ENCODE peak calls at places on chromosome 4, in seven cellular contexts. One of them, this sample, is unnamed.

GRCh38 chr4:123546123-123546654 is 149.6 kb downstream of the SPRY1 start:
- DNase-seq in IMR-90: no peak
- DNase-seq in adipocyte: no peak
- DNase-seq in GM23248: no peak
- DNase-seq in psoas muscle: no peak
- DNase-seq in breast epithelium: no peak
- DNase-seq in heart right ventricle: no peak
- DNase-seq in this sample: no peak

GRCh38 chr4:48945981-48946380 is 39.4 kb upstream of the OCIAD2 start:
- DNase-seq in IMR-90: no peak
- DNase-seq in adipocyte: no peak
- DNase-seq in GM23248: no peak
- DNase-seq in psoas muscle: no peak
- DNase-seq in breast epithelium: no peak
- DNase-seq in heart right ventricle: no peak
- DNase-seq in this sample: no peak

GRCh38 chr4:40276541-40276940 is 58.6 kb upstream of the CHRNA9 start:
- DNase-seq in IMR-90: no peak
- DNase-seq in adipocyte: no peak
- DNase-seq in GM23248: no peak
- DNase-seq in psoas muscle: no peak
- DNase-seq in breast epithelium: no peak
- DNase-seq in heart right ventricle: no peak
- DNase-seq in this sample: no peak

GRCh38 chr4:132614682-132615081 is 534.4 kb upstream of the PCDH10 start:
- DNase-seq in IMR-90: peak; percentile 5
- DNase-seq in adipocyte: peak; percentile 60
- DNase-seq in GM23248: peak; percentile 19
- DNase-seq in psoas muscle: no peak
- DNase-seq in breast epithelium: no peak
- DNase-seq in heart right ventricle: no peak
- DNase-seq in this sample: no peak

GRCh38 chr4:82998898-82999297 is 11.7 kb downstream of the LIN54 start:
- DNase-seq in IMR-90: no peak
- DNase-seq in adipocyte: no peak
- DNase-seq in GM23248: no peak
- DNase-seq in psoas muscle: no peak
- DNase-seq in breast epithelium: no peak
- DNase-seq in heart right ventricle: no peak
- DNase-seq in this sample: no peak

GRCh38 chr4:88991746-88992145 is 65.2 kb downstream of the FAM13A start:
- DNase-seq in IMR-90: peak; percentile 54
- DNase-seq in adipocyte: no peak
- DNase-seq in GM23248: peak; percentile 7
- DNase-seq in psoas muscle: no peak
- DNase-seq in breast epithelium: no peak
- DNase-seq in heart right ventricle: no peak
- DNase-seq in this sample: no peak

GRCh38 chr4:15436515-15436914 is 8.7 kb downstream of the C1QTNF7 start:
- DNase-seq in IMR-90: peak; percentile 71
- DNase-seq in adipocyte: peak; percentile 88
- DNase-seq in GM23248: peak; percentile 22
- DNase-seq in psoas muscle: no peak
- DNase-seq in breast epithelium: no peak
- DNase-seq in heart right ventricle: no peak
- DNase-seq in this sample: no peak

GRCh38 chr4:173332021-173332487 is 2.1 kb downstream of the HMGB2 start:
- DNase-seq in IMR-90: peak; percentile 16
- DNase-seq in adipocyte: peak; percentile 37
- DNase-seq in GM23248: peak; percentile 38
- DNase-seq in psoas muscle: no peak
- DNase-seq in breast epithelium: no peak
- DNase-seq in heart right ventricle: no peak
- DNase-seq in this sample: no peak

GRCh38 chr4:183337349-183337748 is 15.1 kb upstream of the CLDN24 start:
- DNase-seq in IMR-90: no peak
- DNase-seq in adipocyte: no peak
- DNase-seq in GM23248: no peak
- DNase-seq in psoas muscle: no peak
- DNase-seq in breast epithelium: no peak
- DNase-seq in heart right ventricle: no peak
- DNase-seq in this sample: no peak

GRCh38 chr4:144868309-144868708 is 222.4 kb downstream of the HHIP start:
- DNase-seq in IMR-90: no peak
- DNase-seq in adipocyte: no peak
- DNase-seq in GM23248: no peak
- DNase-seq in psoas muscle: no peak
- DNase-seq in breast epithelium: no peak
- DNase-seq in heart right ventricle: no peak
- DNase-seq in this sample: no peak

GRCh38 chr4:43330288-43330687 is 437.8 kb downstream of the GRXCR1 start:
- DNase-seq in IMR-90: peak; percentile 75
- DNase-seq in adipocyte: no peak
- DNase-seq in GM23248: peak; percentile 85
- DNase-seq in psoas muscle: no peak
- DNase-seq in breast epithelium: no peak
- DNase-seq in heart right ventricle: no peak
- DNase-seq in this sample: no peak

GRCh38 chr4:1772869-1773538 is 20.1 kb upstream of the FGFR3 start:
- DNase-seq in IMR-90: no peak
- DNase-seq in adipocyte: no peak
- DNase-seq in GM23248: no peak
- DNase-seq in psoas muscle: no peak
- DNase-seq in breast epithelium: no peak
- DNase-seq in heart right ventricle: no peak
- DNase-seq in this sample: no peak

GRCh38 chr4:184617611-184618196 is 31.5 kb downstream of the CASP3 start:
- DNase-seq in IMR-90: no peak
- DNase-seq in adipocyte: no peak
- DNase-seq in GM23248: no peak
- DNase-seq in psoas muscle: no peak
- DNase-seq in breast epithelium: no peak
- DNase-seq in heart right ventricle: peak; percentile 19
- DNase-seq in this sample: no peak

GRCh38 chr4:154959756-154960155 is 178.7 kb downstream of the RBM46 start:
- DNase-seq in IMR-90: no peak
- DNase-seq in adipocyte: no peak
- DNase-seq in GM23248: no peak
- DNase-seq in psoas muscle: no peak
- DNase-seq in breast epithelium: no peak
- DNase-seq in heart right ventricle: no peak
- DNase-seq in this sample: no peak

GRCh38 chr4:106019771-106020170 is 124.5 kb downstream of the NPNT start:
- DNase-seq in IMR-90: peak; percentile 27
- DNase-seq in adipocyte: peak; percentile 6
- DNase-seq in GM23248: peak; percentile 56
- DNase-seq in psoas muscle: no peak
- DNase-seq in breast epithelium: no peak
- DNase-seq in heart right ventricle: no peak
- DNase-seq in this sample: no peak

GRCh38 chr4:188971125-188971524 is 831.9 kb downstream of the TRIML1 start:
- DNase-seq in IMR-90: peak; percentile 28
- DNase-seq in adipocyte: peak; percentile 36
- DNase-seq in GM23248: peak; percentile 0
- DNase-seq in psoas muscle: no peak
- DNase-seq in breast epithelium: no peak
- DNase-seq in heart right ventricle: no peak
- DNase-seq in this sample: no peak

GRCh38 chr4:184448828-184449227 is 25.5 kb downstream of the IRF2 start:
- DNase-seq in IMR-90: peak; percentile 70
- DNase-seq in adipocyte: no peak
- DNase-seq in GM23248: peak; percentile 83
- DNase-seq in psoas muscle: peak; percentile 65
- DNase-seq in breast epithelium: peak; percentile 35
- DNase-seq in heart right ventricle: peak; percentile 80
- DNase-seq in this sample: no peak

GRCh38 chr4:6688879-6689505 is 4.7 kb upstream of the S100P start:
- DNase-seq in IMR-90: peak; percentile 94
- DNase-seq in adipocyte: peak; percentile 93
- DNase-seq in GM23248: peak; percentile 94
- DNase-seq in psoas muscle: no peak
- DNase-seq in breast epithelium: peak; percentile 83
- DNase-seq in heart right ventricle: no peak
- DNase-seq in this sample: no peak

GRCh38 chr4:41935652-41936021 is 408 bp downstream of the TMEM33 start:
- DNase-seq in IMR-90: peak; percentile 10
- DNase-seq in adipocyte: peak; percentile 45
- DNase-seq in GM23248: peak; percentile 70
- DNase-seq in psoas muscle: no peak
- DNase-seq in breast epithelium: no peak
- DNase-seq in heart right ventricle: no peak
- DNase-seq in this sample: no peak

GRCh38 chr4:181777518-181777917 is 465.7 kb upstream of the TENM3 start:
- DNase-seq in IMR-90: no peak
- DNase-seq in adipocyte: no peak
- DNase-seq in GM23248: no peak
- DNase-seq in psoas muscle: no peak
- DNase-seq in breast epithelium: no peak
- DNase-seq in heart right ventricle: no peak
- DNase-seq in this sample: no peak

DNA sequence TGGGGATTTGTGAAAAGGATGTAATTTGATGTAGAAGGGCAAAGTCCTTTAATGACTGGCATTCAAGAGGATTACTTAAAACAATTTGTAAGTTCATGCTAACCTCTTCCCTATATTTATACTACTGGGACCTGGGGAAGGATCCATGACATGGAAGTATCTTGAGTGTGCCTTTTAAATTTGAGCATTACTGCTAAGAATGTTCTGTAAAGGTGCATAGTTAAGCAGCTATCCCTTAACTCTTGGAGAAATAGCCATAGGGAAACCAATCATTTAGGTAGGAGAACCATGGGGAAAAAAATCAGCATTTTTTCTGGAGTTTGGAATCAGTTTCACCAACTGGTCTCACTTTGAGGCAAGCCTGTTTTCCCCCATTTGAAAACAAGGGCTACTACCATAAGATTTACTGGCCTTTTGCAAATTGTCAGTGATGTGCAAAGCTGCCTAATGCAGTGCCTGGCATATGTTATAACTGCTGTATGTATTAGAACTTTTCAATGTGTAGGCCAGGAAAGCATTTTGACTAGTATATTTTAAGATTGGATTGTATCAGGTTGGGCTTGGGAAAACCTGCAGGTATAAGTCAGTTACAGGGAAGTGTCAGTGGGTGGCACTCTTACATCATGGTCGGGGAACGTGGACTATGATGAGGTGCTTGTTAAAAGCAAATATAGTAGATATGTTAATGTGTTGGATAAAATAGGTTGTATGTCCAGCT is 72.1 kb downstream of the PRSS12 start:
- DNase-seq in IMR-90: peak; percentile 85
- DNase-seq in adipocyte: peak; percentile 74
- DNase-seq in GM23248: peak; percentile 72
- DNase-seq in psoas muscle: no peak
- DNase-seq in breast epithelium: peak; percentile 55
- DNase-seq in heart right ventricle: peak; percentile 25
- DNase-seq in this sample: no peak
- H3K4me3 ChIP-seq in IMR-90: peak overlapping the region; percentile 72
- H3K4me3 ChIP-seq in adipocyte: peak overlapping the region; percentile 99
- H3K4me3 ChIP-seq in GM23248: peak overlapping the region; percentile 91
- H3K4me3 ChIP-seq in psoas muscle: peak overlapping the region; percentile 91
- H3K4me3 ChIP-seq in breast epithelium: no peak overlapping the region
- H3K4me3 ChIP-seq in heart right ventricle: no peak overlapping the region
- H3K4me3 ChIP-seq in this sample: peak overlapping the region; percentile 76

DNA sequence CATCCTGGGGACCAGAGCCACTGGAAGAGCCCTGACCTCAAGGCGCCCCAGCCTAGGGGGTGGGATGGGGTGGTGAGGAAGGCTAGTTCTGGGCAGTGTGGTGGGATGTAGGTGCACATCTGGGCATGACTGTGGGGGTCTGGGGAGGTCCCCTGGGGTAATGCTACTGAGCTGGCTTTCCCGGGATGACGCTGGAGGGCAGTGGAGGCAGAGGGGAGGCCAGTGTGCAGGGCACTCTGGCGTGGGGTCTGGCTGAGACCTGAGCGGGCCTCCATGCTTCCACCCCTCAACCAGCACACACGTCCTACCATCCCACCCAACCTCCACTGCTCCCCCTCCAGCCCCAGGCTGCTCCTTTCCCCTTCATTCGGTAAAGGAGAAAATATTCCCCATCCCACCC is 4.8 kb upstream of the SH3BP2 start:
- DNase-seq in IMR-90: no peak
- DNase-seq in adipocyte: no peak
- DNase-seq in GM23248: no peak
- DNase-seq in psoas muscle: no peak
- DNase-seq in breast epithelium: no peak
- DNase-seq in heart right ventricle: no peak
- DNase-seq in this sample: no peak
- H3K4me1 ChIP-seq in IMR-90: peaks cover 2% of the 10 kb centered on the region
- H3K4me1 ChIP-seq in adipocyte: peaks cover 4% of the 10 kb centered on the region
- H3K4me1 ChIP-seq in GM23248: no peaks in the 10 kb centered on the region
- H3K4me1 ChIP-seq in psoas muscle: peaks cover 19% of the 10 kb centered on the region
- H3K4me1 ChIP-seq in breast epithelium: no peaks in the 10 kb centered on the region
- H3K4me1 ChIP-seq in heart right ventricle: peaks cover 56% of the 10 kb centered on the region
- H3K4me1 ChIP-seq in this sample: peaks cover 28% of the 10 kb centered on the region

GRCh38 chr4:177321647-177322046 is 12.0 kb downstream of the NEIL3 start:
- DNase-seq in IMR-90: no peak
- DNase-seq in adipocyte: no peak
- DNase-seq in GM23248: no peak
- DNase-seq in psoas muscle: no peak
- DNase-seq in breast epithelium: no peak
- DNase-seq in heart right ventricle: no peak
- DNase-seq in this sample: no peak

GRCh38 chr4:177313263-177313662 is 3.6 kb downstream of the NEIL3 start:
- DNase-seq in IMR-90: peak; percentile 51
- DNase-seq in adipocyte: peak; percentile 60
- DNase-seq in GM23248: peak; percentile 66
- DNase-seq in psoas muscle: no peak
- DNase-seq in breast epithelium: no peak
- DNase-seq in heart right ventricle: no peak
- DNase-seq in this sample: no peak

GRCh38 chr4:177320721-177321120 is 11.0 kb downstream of the NEIL3 start:
- DNase-seq in IMR-90: no peak
- DNase-seq in adipocyte: no peak
- DNase-seq in GM23248: no peak
- DNase-seq in psoas muscle: no peak
- DNase-seq in breast epithelium: no peak
- DNase-seq in heart right ventricle: no peak
- DNase-seq in this sample: no peak

GRCh38 chr4:177315767-177316490 is 6.3 kb downstream of the NEIL3 start:
- DNase-seq in IMR-90: no peak
- DNase-seq in adipocyte: peak; percentile 44
- DNase-seq in GM23248: no peak
- DNase-seq in psoas muscle: no peak
- DNase-seq in breast epithelium: no peak
- DNase-seq in heart right ventricle: no peak
- DNase-seq in this sample: no peak
- H3K4me3 ChIP-seq in IMR-90: no peak overlapping the region
- H3K4me3 ChIP-seq in adipocyte: peak overlapping the region; percentile 56
- H3K4me3 ChIP-seq in GM23248: peak overlapping the region; percentile 44
- H3K4me3 ChIP-seq in psoas muscle: no peak overlapping the region
- H3K4me3 ChIP-seq in breast epithelium: no peak overlapping the region
- H3K4me3 ChIP-seq in heart right ventricle: no peak overlapping the region
- H3K4me3 ChIP-seq in this sample: no peak overlapping the region

DNA sequence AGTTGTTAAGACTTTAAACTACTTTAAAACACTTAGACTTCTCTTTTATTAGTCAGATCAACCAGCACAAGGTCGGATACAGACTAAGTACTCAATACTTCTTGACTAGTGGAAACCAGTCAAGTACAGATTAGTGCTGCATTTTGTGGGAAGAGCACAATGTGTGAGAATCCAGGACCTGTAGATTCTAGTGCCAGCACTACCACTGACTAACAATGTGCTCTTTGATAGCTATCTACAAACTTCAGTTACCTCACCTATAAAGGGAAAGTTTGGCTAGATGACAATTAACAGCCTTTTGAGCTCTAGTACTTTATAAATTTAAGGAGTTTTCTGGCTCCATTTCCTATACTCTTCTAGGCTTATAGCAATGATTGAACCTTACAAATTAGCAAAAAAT is 181.5 kb downstream of the SLC4A4 start:
- DNase-seq in IMR-90: no peak
- DNase-seq in adipocyte: no peak
- DNase-seq in GM23248: no peak
- DNase-seq in psoas muscle: no peak
- DNase-seq in breast epithelium: no peak
- DNase-seq in heart right ventricle: no peak
- DNase-seq in this sample: no peak
- H3K4me1 ChIP-seq in IMR-90: peaks cover 2% of the 10 kb centered on the region
- H3K4me1 ChIP-seq in adipocyte: no peaks in the 10 kb centered on the region
- H3K4me1 ChIP-seq in GM23248: no peaks in the 10 kb centered on the region
- H3K4me1 ChIP-seq in psoas muscle: no peaks in the 10 kb centered on the region
- H3K4me1 ChIP-seq in breast epithelium: no peaks in the 10 kb centered on the region
- H3K4me1 ChIP-seq in heart right ventricle: no peaks in the 10 kb centered on the region
- H3K4me1 ChIP-seq in this sample: no peaks in the 10 kb centered on the region